ENCODE peak calls at places on chromosome 10, in seven cellular contexts. G is fibroblast of pulmonary artery, V is IMR-90, E is A673, B is SK-N-SH, O is uterus, Z is left ventricle myocardium inferior. H is an unnamed sample.

GRCh38 chr10:4848341-4849041 is 22.5 kb downstream of the AKR1E2 start:
- DNase-seq in Z (no peak), B (no peak), V (no peak), G (no peak), O (no peak), E (no peak), H (no peak)

GRCh38 chr10:79487296-79488194 is 24.8 kb upstream of the EIF5AL1 start:
- DNase-seq in O (peak; percentile 61), V (peak; percentile 66), B (peak; percentile 77), G (peak; percentile 52), E (peak; percentile 62), Z (peak; percentile 43), H (peak; percentile 51)

GRCh38 chr10:51658075-51658474 is 41.3 kb downstream of the CSTF2T start:
- DNase-seq in V (no peak), O (no peak), E (peak; percentile 65), Z (no peak), G (no peak), B (no peak), H (no peak)

GRCh38 chr10:107653832-107654287 is 489.4 kb upstream of the SORCS1 start:
- DNase-seq in B (no peak), G (peak; percentile 71), E (peak; percentile 13), Z (no peak), O (no peak), V (peak; percentile 5), H (peak; percentile 86)

GRCh38 chr10:77087406-77087805 is 550.2 kb downstream of the KCNMA1 start:
- DNase-seq in B (no peak), G (no peak), Z (no peak), V (peak; percentile 66), E (no peak), O (no peak), H (no peak)

GRCh38 chr10:60042959-60043358 is 136.6 kb upstream of the CCDC6 start:
- DNase-seq in V (no peak), Z (no peak), O (no peak), G (no peak), E (no peak), B (no peak), H (no peak)

GRCh38 chr10:92760609-92761008 is 70.9 kb downstream of the HHEX start:
- DNase-seq in G (peak; percentile 73), Z (no peak), V (peak; percentile 82), B (no peak), E (no peak), O (no peak), H (peak; percentile 3)

GRCh38 chr10:99906470-99906869 is 103.3 kb downstream of the DNMBP start:
- DNase-seq in G (peak; percentile 75), V (peak; percentile 96), E (no peak), O (peak; percentile 23), B (no peak), Z (no peak), H (peak; percentile 92)

GRCh38 chr10:78934994-78935602 is 133.7 kb upstream of the ZMIZ1 start:
- DNase-seq in O (no peak), V (no peak), Z (no peak), E (no peak), B (no peak), G (no peak), H (no peak)

GRCh38 chr10:102517553-102517952 is 13.8 kb downstream of the SUFU start:
- DNase-seq in O (no peak), B (no peak), E (no peak), G (peak; percentile 49), Z (no peak), V (peak; percentile 84), H (no peak)

GRCh38 chr10:89567566-89568245 is 32.3 kb upstream of the SLC16A12 start:
- DNase-seq in G (no peak), B (no peak), E (no peak), O (no peak), Z (no peak), V (peak; percentile 23), H (no peak)

GRCh38 chr10:79034271-79034876 is 34.4 kb upstream of the ZMIZ1 start:
- DNase-seq in Z (no peak), V (no peak), G (no peak), B (no peak), O (no peak), E (no peak), H (no peak)

GRCh38 chr10:31030216-31030615 is 1.4 kb downstream of the ZNF438 start:
- DNase-seq in E (no peak), V (peak; percentile 16), G (no peak), O (no peak), B (no peak), Z (no peak), H (no peak)

GRCh38 chr10:34815174-34816066 is at the start of gene PARD3:
- DNase-seq in G (peak; percentile 69), B (peak; percentile 95), O (peak; percentile 60), E (peak; percentile 79), V (peak; percentile 51), Z (peak; percentile 71), H (no peak)

GRCh38 chr10:18104223-18104872 is 35.9 kb upstream of the CACNB2 start:
- DNase-seq in G (peak; percentile 60), Z (peak; percentile 24), V (peak; percentile 43), E (peak; percentile 75), O (peak; percentile 61), B (peak; percentile 34), H (no peak)

GRCh38 chr10:60101821-60102220 is 195.5 kb upstream of the CCDC6 start:
- DNase-seq in E (no peak), V (no peak), B (no peak), Z (no peak), G (no peak), O (no peak), H (no peak)

GRCh38 chr10:120761951-120762350 is 89.2 kb upstream of the WDR11 start:
- DNase-seq in V (no peak), B (no peak), E (no peak), G (no peak), O (no peak), Z (no peak), H (no peak)

GRCh38 chr10:32149257-32149955 is 93.2 kb upstream of the KIF5B start:
- DNase-seq in G (peak; percentile 98), O (peak; percentile 87), B (no peak), V (peak; percentile 87), E (peak; percentile 60), Z (peak; percentile 56), H (peak; percentile 55)

GRCh38 chr10:124018886-124019525 is 74.4 kb downstream of the CHST15 start:
- DNase-seq in E (no peak), V (no peak), B (no peak), O (no peak), G (no peak), Z (no peak), H (no peak)

GRCh38 chr10:125296598-125296997 is 136.2 kb upstream of the CTBP2 start:
- DNase-seq in E (no peak), O (no peak), V (no peak), G (no peak), Z (no peak), B (no peak), H (no peak)

GRCh38 chr10:100976906-100977305 is 7.6 kb downstream of the SEMA4G start:
- DNase-seq in G (no peak), E (no peak), B (no peak), V (no peak), O (no peak), Z (no peak), H (no peak)

GRCh38 chr10:100370976-100371706 is 24.1 kb downstream of the SCD start:
- DNase-seq in O (peak; percentile 28), V (peak; percentile 87), B (no peak), G (peak; percentile 93), E (no peak), Z (peak; percentile 77), H (peak; percentile 78)

GRCh38 chr10:124657806-124658205 is 86.4 kb downstream of the FAM53B start:
- DNase-seq in V (peak; percentile 29), Z (no peak), G (no peak), O (no peak), B (no peak), E (no peak), H (no peak)

GRCh38 chr10:30207485-30208052 is 141.5 kb downstream of the MTPAP start:
- DNase-seq in Z (no peak), O (no peak), V (peak; percentile 19), E (no peak), G (no peak), B (no peak), H (no peak)

GRCh38 chr10:132232553-132232949 is 45.8 kb downstream of the DPYSL4 start:
- DNase-seq in V (no peak), B (no peak), E (no peak), Z (peak; percentile 42), O (no peak), G (no peak), H (no peak)

GRCh38 chr10:26440091-26440445 is 1.9 kb downstream of the APBB1IP start:
- DNase-seq in Z (no peak), G (no peak), O (no peak), B (no peak), E (no peak), V (no peak), H (no peak)
- H3K4me3 ChIP-seq in Z (peak overlapping the region; percentile 65), G (no peak overlapping the region), O (no peak overlapping the region), B (no peak overlapping the region), E (no peak overlapping the region), V (no peak overlapping the region), H (no peak overlapping the region)

DNA sequence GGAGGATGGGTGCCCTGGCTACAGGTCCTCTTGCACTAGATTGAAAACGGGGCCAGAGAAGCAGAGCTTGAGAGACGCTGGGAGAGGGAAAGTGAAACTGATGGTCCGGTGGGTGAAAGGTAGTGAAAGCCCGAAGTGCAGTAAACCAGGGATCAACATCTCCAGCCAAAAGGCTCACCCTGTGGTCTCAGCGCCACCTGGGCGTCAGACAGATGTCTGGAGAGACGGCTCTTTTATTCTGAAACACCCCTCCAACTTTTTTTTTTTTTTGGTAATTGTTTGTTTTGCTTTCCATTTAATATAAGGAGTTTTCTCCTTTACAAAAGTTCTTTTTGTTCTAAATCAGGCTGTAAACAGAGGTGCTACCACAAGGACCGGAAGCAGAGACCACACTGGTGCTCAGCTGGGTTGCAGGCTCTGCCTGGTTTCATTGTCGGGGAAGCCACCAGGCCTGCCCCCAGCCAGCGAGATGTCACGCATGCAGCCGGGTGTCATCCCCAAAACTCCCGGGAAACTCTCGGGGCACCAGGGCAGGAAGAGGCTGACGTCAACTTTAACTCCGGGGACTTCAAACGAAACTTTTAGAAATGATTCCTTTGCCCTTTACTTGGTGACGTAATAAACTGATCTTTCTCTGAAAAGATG is 11.2 kb downstream of the IL2RA start:
- DNase-seq in V (peak; percentile 44), E (peak; percentile 15), G (peak; percentile 58), O (peak; percentile 85), B (peak; percentile 31), Z (peak; percentile 46), H (no peak)
- TF ChIP-seq CTCF in V (no peak), E (no peak), G (peak; percentile 15), O (peak; percentile 69), B (peak; percentile 34), Z (peak; percentile 53), H (no peak)

DNA sequence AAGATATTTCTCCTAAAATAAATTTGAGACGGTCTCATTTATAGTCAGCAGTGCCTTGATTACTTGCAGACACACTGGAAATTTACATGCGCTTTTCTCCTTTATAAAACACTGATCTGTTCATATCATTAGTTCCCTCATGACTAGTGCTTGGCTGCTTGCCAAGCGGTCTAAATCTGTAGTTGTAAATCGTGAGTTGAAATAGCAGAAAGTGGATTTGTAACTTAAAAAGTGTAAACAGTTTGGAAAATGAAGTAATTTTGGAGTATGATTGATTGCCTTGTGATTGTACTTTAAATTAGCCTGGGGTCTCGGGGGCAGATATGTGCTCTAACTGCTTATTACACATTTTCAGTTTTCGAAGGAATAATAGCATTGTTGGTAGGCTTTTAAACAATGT is 73.1 kb downstream of the ARID5B start:
- DNase-seq in E (peak; percentile 88), V (peak; percentile 75), O (peak; percentile 76), Z (peak; percentile 53), G (peak; percentile 70), B (peak; percentile 29), H (peak; percentile 84)
- H3K4me3 ChIP-seq in E (peak overlapping the region; percentile 9), V (no peak overlapping the region), O (no peak overlapping the region), Z (peak overlapping the region; percentile 31), G (peak overlapping the region; percentile 7), B (peak overlapping the region; percentile 11), H (no peak overlapping the region)

GRCh38 chr10:98858525-98858924 is 377.1 kb downstream of the HPSE2 start:
- DNase-seq in E (peak; percentile 4), B (no peak), Z (no peak), G (no peak), O (no peak), V (peak; percentile 12), H (no peak)
- TF ChIP-seq CTCF in E (peak; percentile 41), B (no peak), Z (no peak), G (no peak), O (no peak), V (peak; percentile 9), H (peak; percentile 45)